ENCODE peak calls at places on chromosomes 3 and 15, in ten cellular contexts. Y is fibroblast of the aortic adventitia; Z is cardiac muscle cell; I is mesothelial cell of epicardium; U is left ventricle myocardium inferior; H is stimulated activated naive CD8-positive, alpha-beta T cell treated with anti-CD3 and anti-CD28 coated beads, Interleukin-15, Interleukin-2, amounts not matched to agents 100 U/mL and 50 U/mL, for 24 hours; A is NCI-H774; N is AG20443; T is iPS DF 19.7; X is fibroblast of pulmonary artery. G is an unnamed sample.
A peak's percentile ranks its signal among the peaks of the same experiment; 100 is the strongest.

GRCh38 chr3:46214751-46215352 is 6.7 kb upstream of the CCR1 start:
- DNase-seq in A (no peak), X (no peak), U (no peak), H (peak; percentile 21), T (no peak), I (no peak), Y (no peak), Z (peak; percentile 69), N (no peak), G (no peak)

GRCh38 chr3:193313448-193313958 is 65.0 kb downstream of the ATP13A5 start:
- DNase-seq in Z (no peak), H (no peak), T (no peak), Y (no peak), N (no peak), X (no peak), A (no peak), I (no peak), U (no peak), G (no peak)

GRCh38 chr3:147937891-147938290 is 528.7 kb downstream of the ZIC1 start:
- DNase-seq in X (no peak), I (no peak), Y (no peak), U (no peak), Z (no peak), T (no peak), H (no peak), N (no peak), A (no peak), G (no peak)

GRCh38 chr15:67907175-67907723 is 67.4 kb upstream of the RNU6-1 start:
- DNase-seq in T (no peak), Z (no peak), I (no peak), A (no peak), H (no peak), U (no peak), Y (no peak), X (no peak), N (no peak), G (no peak)

GRCh38 chr3:53009826-53010539 is 35.9 kb downstream of the SFMBT1 start:
- DNase-seq in T (no peak), X (no peak), A (no peak), N (no peak), U (no peak), Z (peak; percentile 9), H (no peak), Y (no peak), I (no peak), G (no peak)

GRCh38 chr3:57007513-57008415 is 52.7 kb upstream of the SPATA12 start:
- DNase-seq in N (peak; percentile 87), A (no peak), U (peak; percentile 59), X (peak; percentile 88), Z (no peak), H (peak; percentile 26), I (no peak), Y (peak; percentile 96), T (no peak), G (peak; percentile 88)

GRCh38 chr3:13939206-13939605 is 59.3 kb upstream of the WNT7A start:
- DNase-seq in H (no peak), T (no peak), U (no peak), Y (no peak), I (no peak), A (no peak), Z (no peak), X (no peak), N (no peak), G (no peak)

GRCh38 chr3:37864904-37865303 is 3.2 kb downstream of the CTDSPL start:
- DNase-seq in A (no peak), X (no peak), I (no peak), U (no peak), N (no peak), T (no peak), Z (no peak), H (no peak), Y (no peak), G (no peak)

GRCh38 chr15:47570044-47570443 is 147.3 kb upstream of the SEMA6D start:
- DNase-seq in I (no peak), Y (no peak), H (no peak), T (no peak), U (no peak), X (no peak), N (no peak), A (no peak), Z (no peak), G (no peak)

GRCh38 chr3:127495821-127496220 is 94.7 kb downstream of the TPRA1 start:
- DNase-seq in N (no peak), U (no peak), X (no peak), I (no peak), Z (no peak), A (no peak), H (no peak), Y (no peak), T (no peak), G (no peak)

GRCh38 chr3:138441256-138441655 is 6.8 kb downstream of the ESYT3 start:
- DNase-seq in N (no peak), Y (no peak), Z (no peak), X (no peak), U (no peak), I (no peak), H (no peak), T (no peak), A (no peak), G (no peak)

GRCh38 chr3:61233828-61234227 is 17.4 kb downstream of the FHIT start:
- DNase-seq in N (no peak), U (no peak), A (no peak), Y (no peak), T (no peak), Z (no peak), I (no peak), X (no peak), H (no peak), G (no peak)

GRCh38 chr3:111904376-111905241 is 45.5 kb downstream of the PHLDB2 start:
- DNase-seq in Y (peak; percentile 97), T (no peak), I (no peak), U (no peak), Z (no peak), N (peak; percentile 75), X (peak; percentile 96), A (no peak), H (no peak), G (no peak)

GRCh38 chr3:164791263-164791662 is 287.0 kb downstream of the SI start:
- DNase-seq in X (no peak), Z (no peak), H (no peak), Y (no peak), I (no peak), T (no peak), A (peak; percentile 66), N (no peak), U (no peak), G (no peak)

GRCh38 chr3:60024400-60024799 is 974.6 kb upstream of the CFAP20DC start:
- DNase-seq in Y (no peak), U (no peak), I (no peak), H (no peak), X (no peak), A (no peak), N (no peak), T (no peak), Z (no peak), G (no peak)

GRCh38 chr3:197201840-197202452 is 96.5 kb downstream of the DLG1 start:
- DNase-seq in I (no peak), A (no peak), T (no peak), H (no peak), X (no peak), N (no peak), Z (no peak), U (no peak), Y (no peak), G (no peak)

GRCh38 chr15:50167112-50167511 is 14.9 kb upstream of the SLC27A2 start:
- DNase-seq in U (no peak), I (no peak), T (no peak), N (no peak), X (no peak), Y (no peak), Z (no peak), H (no peak), A (no peak), G (no peak)

GRCh38 chr3:69288161-69288895 is 97.6 kb downstream of the FRMD4B start:
- DNase-seq in U (no peak), Y (no peak), I (peak; percentile 64), N (no peak), H (peak; percentile 50), X (no peak), T (peak; percentile 78), A (no peak), Z (peak; percentile 74), G (no peak)

G was measured in ovary.